ENCODE peak calls at places on chromosomes 5 and 9, in five cellular contexts. S is right atrium auricular region, W is IMR-90, L is fibroblast of villous mesenchyme, G is H1. R is an unnamed sample.

GRCh38 chr5:9149988-9150387 is 395.9 kb downstream of the SEMA5A start:
- DNase-seq in S (no peak), W (peak; percentile 98), L (peak; percentile 41), G (no peak), R (no peak)

GRCh38 chr5:135204151-135204600 is 170.1 kb upstream of the PITX1 start:
- DNase-seq in S (no peak), W (peak; percentile 53), L (peak; percentile 29), G (no peak), R (no peak)

GRCh38 chr5:29697786-29698414 is 1495.6 kb upstream of the CDH6 start:
- DNase-seq in S (no peak), W (no peak), L (no peak), G (no peak), R (peak; percentile 0)

GRCh38 chr5:133977161-133977787 is 8.8 kb upstream of the C5orf15 start:
- DNase-seq in S (no peak), W (peak; percentile 39), L (no peak), G (no peak), R (no peak)

GRCh38 chr9:78609471-78609870 is 312.5 kb downstream of the PSAT1 start:
- DNase-seq in S (no peak), W (no peak), L (no peak), G (no peak), R (no peak)

GRCh38 chr5:159444441-159445082 is 114.3 kb upstream of the IL12B start:
- DNase-seq in S (no peak), W (peak; percentile 69), L (peak; percentile 69), G (no peak), R (peak; percentile 84)

GRCh38 chr9:123434619-123435240 is 78.7 kb downstream of the CRB2 start:
- DNase-seq in S (no peak), W (no peak), L (no peak), G (peak; percentile 67), R (peak; percentile 12)

GRCh38 chr5:57828221-57828620 is 345.6 kb upstream of the ACTBL2 start:
- DNase-seq in S (no peak), W (no peak), L (no peak), G (no peak), R (no peak)

GRCh38 chr9:21995652-21996275 is 1.2 kb downstream of the CDKN2B-AS1 start:
- DNase-seq in S (peak; percentile 59), W (peak; percentile 55), L (peak; percentile 78), G (peak; percentile 80), R (peak; percentile 74)

GRCh38 chr5:2093859-2094615 is 211.3 kb upstream of the IRX4 start:
- DNase-seq in S (peak; percentile 92), W (no peak), L (peak; percentile 80), G (no peak), R (peak; percentile 95)

GRCh38 chr5:142529626-142530278 is 156.1 kb downstream of the FGF1 start:
- DNase-seq in S (no peak), W (peak; percentile 82), L (no peak), G (no peak), R (peak; percentile 62)

GRCh38 chr9:89483592-89484474 is 14.1 kb downstream of the SEMA4D start:
- DNase-seq in S (no peak), W (no peak), L (no peak), G (no peak), R (no peak)

GRCh38 chr9:116369706-116370105 is 216.1 kb downstream of the PAPPA start:
- DNase-seq in S (no peak), W (no peak), L (no peak), G (no peak), R (no peak)

GRCh38 chr9:124290743-124291554 is 33.2 kb downstream of the NEK6 start:
- DNase-seq in S (no peak), W (no peak), L (no peak), G (no peak), R (no peak)

GRCh38 chr9:113620377-113621161 is 157.0 kb downstream of the RGS3 start:
- DNase-seq in S (peak; percentile 84), W (peak; percentile 93), L (peak; percentile 85), G (peak; percentile 50), R (peak; percentile 91)

GRCh38 chr5:147305147-147305546 is 70.3 kb downstream of the STK32A start:
- DNase-seq in S (no peak), W (no peak), L (no peak), G (no peak), R (no peak)

GRCh38 chr9:136882109-136882946 is 4.0 kb upstream of the TRAF2 start:
- DNase-seq in S (peak; percentile 80), W (peak; percentile 87), L (peak; percentile 86), G (no peak), R (peak; percentile 82)

GRCh38 chr9:76687861-76688374 is 76.3 kb upstream of the PCA3 start:
- DNase-seq in S (peak; percentile 76), W (peak; percentile 69), L (peak; percentile 41), G (peak; percentile 23), R (peak; percentile 85)

GRCh38 chr9:120801441-120801840 is 8.2 kb upstream of the FBXW2 start:
- DNase-seq in S (no peak), W (no peak), L (no peak), G (no peak), R (no peak)

GRCh38 chr5:174326372-174326771 is 280.9 kb downstream of the NSG2 start:
- DNase-seq in S (no peak), W (no peak), L (no peak), G (no peak), R (no peak)

GRCh38 chr5:10288600-10289213 is 19.0 kb downstream of the CMBL start:
- DNase-seq in S (no peak), W (no peak), L (no peak), G (no peak), R (no peak)

GRCh38 chr9:16335788-16336580 is 534.5 kb downstream of the BNC2 start:
- DNase-seq in S (peak; percentile 94), W (peak; percentile 99), L (peak; percentile 98), G (no peak), R (peak; percentile 97)

GRCh38 chr5:143533978-143534763 is 130.7 kb upstream of the NR3C1 start:
- DNase-seq in S (no peak), W (no peak), L (no peak), G (no peak), R (no peak)

GRCh38 chr5:78650562-78650930 is 2.0 kb upstream of the LHFPL2 start:
- DNase-seq in S (no peak), W (no peak), L (no peak), G (no peak), R (peak; percentile 89)

GRCh38 chr9:83062011-83062652 is 810 bp downstream of the RASEF start:
- DNase-seq in S (no peak), W (peak; percentile 18), L (peak; percentile 19), G (peak; percentile 60), R (peak; percentile 34)

GRCh38 chr9:93340091-93340490 is 111.4 kb upstream of the FAM120A start:
- DNase-seq in S (no peak), W (no peak), L (no peak), G (no peak), R (no peak)

GRCh38 chr9:34578241-34579096 is 11.1 kb downstream of the CNTFR start:
- DNase-seq in S (no peak), W (peak; percentile 63), L (peak; percentile 26), G (peak; percentile 74), R (peak; percentile 63)

GRCh38 chr5:89850516-89850865 is 559.1 kb downstream of the CETN3 start:
- DNase-seq in S (no peak), W (no peak), L (no peak), G (no peak), R (no peak)

GRCh38 chr5:16737620-16738364 is 121.0 kb upstream of the RETREG1 start:
- DNase-seq in S (no peak), W (no peak), L (peak; percentile 22), G (peak; percentile 63), R (no peak)

GRCh38 chr5:16735092-16735970 is 118.5 kb upstream of the RETREG1 start:
- DNase-seq in S (no peak), W (no peak), L (no peak), G (no peak), R (no peak)

GRCh38 chr5:16737173-16737572 is 120.4 kb upstream of the RETREG1 start:
- DNase-seq in S (no peak), W (no peak), L (no peak), G (no peak), R (no peak)

GRCh38 chr5:16733597-16733996 is 116.8 kb upstream of the RETREG1 start:
- DNase-seq in S (no peak), W (no peak), L (no peak), G (no peak), R (no peak)

GRCh38 chr5:16736158-16736994 is 119.6 kb upstream of the RETREG1 start:
- DNase-seq in S (no peak), W (peak; percentile 87), L (peak; percentile 92), G (no peak), R (peak; percentile 86)
- H3K4me3 ChIP-seq in S (no peak overlapping the region), W (no peak overlapping the region), L (no peak overlapping the region), G (peak overlapping the region; percentile 27), R (no peak overlapping the region)

DNA sequence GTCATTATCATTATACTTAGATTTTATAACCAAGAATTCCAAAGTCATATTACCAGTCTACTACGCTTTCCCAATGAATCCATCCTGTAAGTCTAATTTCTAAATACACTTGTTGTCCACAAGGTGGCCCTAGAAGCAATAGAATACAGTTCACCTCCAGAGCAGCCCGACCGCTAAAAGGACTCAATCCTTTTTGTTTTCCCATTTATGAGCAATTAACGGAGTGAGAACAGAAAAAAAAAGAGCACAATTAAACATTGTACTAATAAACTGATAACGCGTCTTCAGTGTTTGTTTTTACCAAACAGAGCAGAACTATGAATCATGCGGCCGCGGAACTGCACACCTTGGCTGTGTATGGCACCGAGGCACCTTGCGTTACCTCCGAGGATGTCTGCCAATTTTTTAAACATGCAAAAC is 160.7 kb upstream of the DAPK1 start:
- DNase-seq in S (no peak), W (peak; percentile 79), L (peak; percentile 88), G (no peak), R (peak; percentile 94)
- TF ChIP-seq CTCF in S (peak; percentile 37), W (peak; percentile 69), L (peak; percentile 67), G (peak; percentile 65), R (peak; percentile 70)

GRCh38 chr5:54882101-54882500 is 103.3 kb downstream of the ESM1 start:
- DNase-seq in S (no peak), W (no peak), L (no peak), G (no peak), R (no peak)

GRCh38 chr5:54882841-54883240 is 102.6 kb downstream of the ESM1 start:
- DNase-seq in S (no peak), W (no peak), L (no peak), G (peak; percentile 46), R (no peak)

GRCh38 chr5:54885636-54886035 is 99.8 kb downstream of the ESM1 start:
- DNase-seq in S (no peak), W (no peak), L (no peak), G (no peak), R (no peak)

GRCh38 chr5:54883374-54884194 is 101.8 kb downstream of the ESM1 start:
- DNase-seq in S (no peak), W (peak; percentile 54), L (peak; percentile 58), G (peak; percentile 81), R (peak; percentile 78)

GRCh38 chr5:54884195-54884536 is 101.2 kb downstream of the ESM1 start:
- DNase-seq in S (no peak), W (no peak), L (no peak), G (peak; percentile 62), R (no peak)
- H3K4me3 ChIP-seq in S (peak overlapping the region; percentile 37), W (peak overlapping the region; percentile 30), L (no peak overlapping the region), G (peak overlapping the region; percentile 61), R (peak overlapping the region; percentile 59)

DNA sequence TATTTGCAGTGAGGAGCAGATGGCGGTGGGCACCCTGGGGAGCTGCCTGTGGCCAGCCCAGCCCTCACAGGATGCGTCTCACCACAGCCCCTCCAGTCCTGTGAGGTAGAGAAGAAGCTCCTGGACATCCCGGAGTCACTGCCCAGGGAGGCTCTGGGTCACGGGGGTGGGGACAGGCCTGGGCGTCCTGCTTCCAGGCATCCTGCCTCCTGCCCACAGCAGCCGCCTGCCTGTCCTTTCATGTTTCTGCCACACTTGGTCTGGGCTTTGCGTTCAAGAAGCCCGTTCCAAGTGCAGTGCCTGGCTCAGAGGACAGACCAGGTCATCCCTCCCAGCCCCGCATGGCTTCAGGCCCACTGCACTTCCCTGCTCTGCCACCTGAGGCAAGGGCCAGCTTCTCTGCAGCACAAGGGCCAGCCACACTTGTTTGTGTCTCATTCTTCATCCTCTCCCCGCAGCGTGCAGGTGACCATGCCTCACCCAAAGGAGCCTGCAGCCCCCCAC is 38.2 kb downstream of the ZDHHC11B start:
- DNase-seq in S (no peak), W (no peak), L (no peak), G (no peak), R (no peak)
- TF ChIP-seq CTCF in S (no peak), W (no peak), L (no peak), G (no peak), R (no peak)

R was measured in choroid plexus epithelial cell.